ENCODE peak calls at places on chromosomes 3 and 15, in eight cellular contexts. I is SK-N-SH, G is suprapubic skin, O is breast epithelium, K is HCT116, L is Panc1, D is endothelial cell of umbilical vein, R is transverse colon. Y is an unnamed sample.
A peak's percentile ranks its signal among the peaks of the same experiment; 100 is the strongest.

GRCh38 chr15:29424118-29424517 is 154.5 kb upstream of the NSMCE3 start:
- DNase-seq in G (no peak), K (no peak), O (no peak), R (no peak), D (no peak), I (no peak), L (no peak), Y (no peak)

GRCh38 chr3:106247902-106248684 is 379.3 kb upstream of the CBLB start:
- DNase-seq in L (no peak), O (no peak), G (no peak), I (no peak), D (no peak), R (no peak), K (no peak), Y (no peak)

GRCh38 chr3:49724586-49724985 is 835 bp upstream of the GMPPB start:
- DNase-seq in O (no peak), R (peak; percentile 51), D (no peak), K (no peak), L (no peak), G (peak; percentile 73), I (peak; percentile 53), Y (no peak)

GRCh38 chr15:29632671-29633406 is 189.4 kb downstream of the TJP1 start:
- DNase-seq in K (no peak), G (no peak), D (no peak), L (no peak), I (no peak), O (no peak), R (no peak), Y (no peak)

GRCh38 chr15:29736012-29736744 is 86.1 kb downstream of the TJP1 start:
- DNase-seq in D (no peak), L (no peak), K (no peak), O (no peak), G (no peak), R (no peak), I (no peak), Y (no peak)

GRCh38 chr15:92930776-92931175 is 30.7 kb downstream of the CHD2 start:
- DNase-seq in D (no peak), I (no peak), O (no peak), G (no peak), L (no peak), K (no peak), R (no peak), Y (no peak)

GRCh38 chr3:148078659-148079058 is 619.0 kb upstream of the AGTR1 start:
- DNase-seq in I (no peak), O (no peak), R (no peak), K (no peak), L (no peak), G (no peak), D (no peak), Y (no peak)

GRCh38 chr3:113834983-113835382 is 3.6 kb upstream of the GRAMD1C start:
- DNase-seq in G (no peak), R (no peak), L (no peak), D (no peak), I (no peak), O (no peak), K (no peak), Y (no peak)

GRCh38 chr3:127105587-127105986 is 87.3 kb upstream of the PRR23E start:
- DNase-seq in I (no peak), L (no peak), R (no peak), D (no peak), O (peak; percentile 28), K (no peak), G (peak; percentile 18), Y (no peak)

GRCh38 chr15:80070840-80071239 is 11.4 kb downstream of the ZFAND6 start:
- DNase-seq in L (no peak), O (no peak), I (no peak), G (no peak), K (no peak), D (no peak), R (no peak), Y (no peak)

GRCh38 chr15:31302029-31302657 is 24.5 kb upstream of the KLF13 start:
- DNase-seq in R (no peak), I (peak; percentile 49), G (no peak), K (no peak), D (no peak), L (no peak), O (peak; percentile 43), Y (no peak)

GRCh38 chr15:66830358-66830757 is 128.3 kb downstream of the SMAD6 start:
- DNase-seq in O (no peak), G (peak; percentile 31), L (no peak), R (no peak), K (no peak), I (no peak), D (peak; percentile 48), Y (no peak)

GRCh38 chr3:125125822-125126245 is 70.0 kb upstream of the HEG1 start:
- DNase-seq in G (no peak), R (no peak), I (peak; percentile 63), K (no peak), L (no peak), O (no peak), D (no peak), Y (no peak)

GRCh38 chr3:156317457-156317856 is 197.1 kb downstream of the KCNAB1 start:
- DNase-seq in L (peak; percentile 7), G (no peak), D (peak; percentile 96), I (no peak), O (no peak), R (no peak), K (peak; percentile 79), Y (no peak)

GRCh38 chr3:160278210-160278609 is 53.0 kb downstream of the C3orf80 start:
- DNase-seq in D (no peak), L (no peak), G (no peak), R (no peak), K (no peak), I (no peak), O (no peak), Y (no peak)

GRCh38 chr3:103218793-103219192 is 784.0 kb downstream of the ZPLD1 start:
- DNase-seq in L (no peak), G (no peak), D (no peak), R (no peak), I (no peak), O (no peak), K (no peak), Y (no peak)

GRCh38 chr15:78303729-78304486 is 4.5 kb upstream of the SKIC8 start:
- DNase-seq in G (no peak), I (no peak), L (no peak), D (no peak), O (no peak), K (no peak), R (no peak), Y (no peak)

GRCh38 chr3:193451881-193452280 is 73.3 kb upstream of the ATP13A5 start:
- DNase-seq in K (no peak), G (no peak), I (no peak), R (no peak), L (no peak), D (no peak), O (no peak), Y (no peak)

GRCh38 chr3:193446975-193447602 is 68.5 kb upstream of the ATP13A5 start:
- DNase-seq in L (no peak), I (no peak), O (no peak), R (no peak), K (no peak), G (no peak), D (no peak), Y (no peak)

DNA sequence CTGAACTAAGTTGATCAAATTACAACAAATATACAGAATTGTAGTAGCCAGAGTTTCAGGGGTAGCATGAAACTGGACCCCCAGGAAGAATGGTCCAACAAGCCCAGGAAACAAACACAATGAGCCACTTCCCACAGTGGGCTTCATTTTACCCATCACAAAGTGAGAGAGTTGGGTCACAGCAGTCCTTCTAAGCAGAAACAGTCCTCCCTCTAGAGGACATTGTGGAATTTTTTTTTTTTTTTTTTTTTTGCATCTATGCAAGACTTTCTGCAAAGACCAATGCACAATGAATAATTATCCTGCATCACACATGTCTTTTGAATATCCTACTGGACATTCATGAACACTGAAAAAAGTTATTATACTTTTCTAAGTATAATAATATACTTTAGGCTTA is 73.8 kb upstream of the ATP13A5 start:
- DNase-seq in G (no peak), R (no peak), O (no peak), L (no peak), I (peak; percentile 3), K (no peak), D (peak; percentile 4), Y (no peak)
- TF ChIP-seq CTCF in G (no peak), R (no peak), O (no peak), L (peak; percentile 51), I (peak; percentile 42), K (peak; percentile 40), D (peak; percentile 4), Y (no peak)

GRCh38 chr15:25230442-25230841 is 208.4 kb downstream of the UBE3A start:
- DNase-seq in R (no peak), O (no peak), D (no peak), G (no peak), I (no peak), K (no peak), L (no peak), Y (no peak)
- H3K9me3 ChIP-seq in R (peaks cover 4% of the 10 kb centered on the region), O (peaks cover 98% of the 10 kb centered on the region), D (peaks cover 6% of the 10 kb centered on the region), G (peaks cover 16% of the 10 kb centered on the region), I (no peaks in the 10 kb centered on the region), K (peaks cover 7% of the 10 kb centered on the region), L (no peaks in the 10 kb centered on the region), Y (no peaks in the 10 kb centered on the region)

GRCh38 chr15:74434260-74434915 is 630 bp upstream of the SEMA7A start:
- DNase-seq in R (no peak), D (no peak), O (no peak), K (no peak), I (no peak), G (no peak), L (no peak), Y (no peak)

GRCh38 chr15:74432271-74432967 is 1.3 kb downstream of the SEMA7A start:
- DNase-seq in G (no peak), R (no peak), I (no peak), L (no peak), D (no peak), K (no peak), O (no peak), Y (no peak)

GRCh38 chr15:74432968-74433591 is 678 bp downstream of the SEMA7A start:
- DNase-seq in D (no peak), L (no peak), G (no peak), K (no peak), I (peak; percentile 87), O (no peak), R (no peak), Y (no peak)

GRCh38 chr15:74431645-74432044 is 2.1 kb downstream of the SEMA7A start:
- DNase-seq in G (no peak), O (no peak), R (no peak), I (no peak), D (no peak), L (no peak), K (no peak), Y (no peak)

GRCh38 chr15:74433592-74434259 is at the start of gene SEMA7A:
- DNase-seq in K (peak; percentile 34), I (peak; percentile 96), R (peak; percentile 84), D (peak; percentile 70), O (no peak), L (no peak), G (peak; percentile 79), Y (peak; percentile 62)
- TF ChIP-seq POLR2AphosphoS5 in K (peak; percentile 96), I (no peak), R (peak; percentile 74), D (peak; percentile 26), O (no peak), L (peak; percentile 76), G (no peak), Y (peak; percentile 34)

DNA sequence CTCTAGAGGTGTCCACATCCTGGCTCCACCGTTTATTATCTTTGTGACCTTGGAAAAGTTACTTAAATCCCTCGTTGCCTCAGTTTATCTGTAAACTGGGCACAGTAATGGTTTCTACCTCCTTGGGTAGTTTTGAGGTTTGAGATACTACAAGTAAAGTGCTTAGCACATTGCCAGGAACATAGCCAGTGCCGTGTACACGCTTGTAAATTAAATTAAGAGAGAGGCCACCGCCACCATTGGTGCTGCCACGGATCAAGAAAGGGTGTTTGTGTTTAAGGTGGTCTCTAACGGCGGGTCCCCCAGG is 5.8 kb upstream of the WNT7A start:
- DNase-seq in O (no peak), L (no peak), K (no peak), R (no peak), D (no peak), I (no peak), G (no peak), Y (no peak)
- TF ChIP-seq CTCF in O (no peak), L (peak; percentile 60), K (no peak), R (no peak), D (no peak), I (no peak), G (no peak), Y (no peak)